ENCODE peak calls at places on chromosomes 6 and 20, in seven cellular contexts. M, Q, E, C, D, B and T are unnamed samples.

GRCh38 chr6:144469144-144469575 is 184.0 kb downstream of the UTRN start:
- DNase-seq in M (no peak), Q (no peak), E (no peak), C (no peak), D (no peak), B (no peak), T (no peak)

GRCh38 chr6:112443118-112443641 is 96.0 kb downstream of the RFPL4B start:
- DNase-seq in M (no peak), Q (peak; percentile 18), E (no peak), C (no peak), D (no peak), B (no peak), T (no peak)

GRCh38 chr20:38278150-38278549 is 17.6 kb upstream of the KIAA1755 start:
- DNase-seq in M (no peak), Q (no peak), E (no peak), C (peak; percentile 94), D (no peak), B (no peak), T (no peak)

GRCh38 chr6:52551483-52552277 is 25.2 kb downstream of the TRAM2 start:
- DNase-seq in M (peak; percentile 85), Q (peak; percentile 28), E (peak; percentile 53), C (peak; percentile 69), D (peak; percentile 78), B (peak; percentile 69), T (no peak)

GRCh38 chr6:8990075-8990474 is 554.7 kb upstream of the SLC35B3 start:
- DNase-seq in M (no peak), Q (no peak), E (no peak), C (no peak), D (no peak), B (no peak), T (no peak)

GRCh38 chr6:135944120-135944519 is 92.6 kb downstream of the PDE7B start:
- DNase-seq in M (no peak), Q (no peak), E (no peak), C (no peak), D (no peak), B (no peak), T (no peak)

GRCh38 chr6:142297996-142298753 is 3.6 kb upstream of the ADGRG6 start:
- DNase-seq in M (no peak), Q (no peak), E (no peak), C (peak; percentile 89), D (no peak), B (no peak), T (no peak)

GRCh38 chr6:150316936-150317335 is 51.9 kb upstream of the IYD start:
- DNase-seq in M (no peak), Q (no peak), E (no peak), C (no peak), D (no peak), B (no peak), T (no peak)

GRCh38 chr6:70241991-70242420 is 60.9 kb downstream of the COL9A1 start:
- DNase-seq in M (peak; percentile 60), Q (no peak), E (no peak), C (no peak), D (peak; percentile 36), B (no peak), T (no peak)

GRCh38 chr6:75757295-75757694 is 8.3 kb downstream of the MYO6 start:
- DNase-seq in M (no peak), Q (no peak), E (no peak), C (no peak), D (no peak), B (no peak), T (no peak)

GRCh38 chr6:132749111-132749510 is 8.6 kb downstream of the VNN2 start:
- DNase-seq in M (no peak), Q (no peak), E (no peak), C (no peak), D (no peak), B (no peak), T (no peak)

GRCh38 chr6:135647521-135647920 is 150.0 kb upstream of the AHI1 start:
- DNase-seq in M (no peak), Q (no peak), E (no peak), C (no peak), D (no peak), B (no peak), T (no peak)

GRCh38 chr6:25006565-25007001 is 70.8 kb upstream of the RIPOR2 start:
- DNase-seq in M (peak; percentile 87), Q (no peak), E (peak; percentile 41), C (peak; percentile 9), D (no peak), B (peak; percentile 28), T (peak; percentile 25)

GRCh38 chr20:44033344-44033743 is 118.7 kb downstream of the TOX2 start:
- DNase-seq in M (no peak), Q (no peak), E (no peak), C (no peak), D (no peak), B (no peak), T (no peak)

GRCh38 chr6:90611996-90612690 is 25.3 kb upstream of the MAP3K7 start:
- DNase-seq in M (no peak), Q (no peak), E (no peak), C (no peak), D (peak; percentile 25), B (no peak), T (no peak)

GRCh38 chr6:62285612-62286469 is at the start of gene KHDRBS2:
- DNase-seq in M (peak; percentile 81), Q (peak; percentile 94), E (peak; percentile 79), C (no peak), D (peak; percentile 88), B (peak; percentile 59), T (no peak)

GRCh38 chr6:30555428-30556005 is 772 bp downstream of the GNL1 start:
- DNase-seq in M (peak; percentile 57), Q (peak; percentile 75), E (peak; percentile 52), C (peak; percentile 7), D (peak; percentile 77), B (peak; percentile 52), T (no peak)

DNA sequence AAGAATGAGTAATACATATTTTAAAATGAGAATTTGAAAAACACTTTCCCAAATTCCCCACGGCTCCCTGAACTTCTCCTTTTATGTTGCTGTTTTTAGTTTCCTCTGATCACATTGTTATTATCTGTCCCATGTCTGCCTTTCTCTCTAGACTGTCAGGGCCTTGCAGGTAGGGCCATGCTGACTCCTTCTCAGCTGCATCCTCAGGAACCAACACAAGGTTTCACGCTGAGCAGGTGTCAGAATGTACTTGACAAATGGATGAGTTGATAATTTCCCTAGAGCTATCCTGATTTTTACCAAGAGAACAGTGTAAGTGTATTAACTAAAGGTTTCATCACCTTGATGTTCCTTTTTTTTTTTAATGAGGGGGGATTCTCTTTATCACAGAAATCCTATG is 337.8 kb downstream of the SYNE1 start:
- DNase-seq in M (no peak), Q (no peak), E (no peak), C (no peak), D (no peak), B (no peak), T (no peak)
- H3K4me3 ChIP-seq in M (no peak overlapping the region), Q (no peak overlapping the region), E (no peak overlapping the region), C (no peak overlapping the region), D (no peak overlapping the region), B (no peak overlapping the region), T (no peak overlapping the region)

GRCh38 chr6:20415304-20416062 is 13.8 kb downstream of the E2F3 start:
- DNase-seq in M (no peak), Q (no peak), E (no peak), C (no peak), D (no peak), B (no peak), T (no peak)
- H3K4me3 ChIP-seq in M (no peak overlapping the region), Q (no peak overlapping the region), E (no peak overlapping the region), C (no peak overlapping the region), D (no peak overlapping the region), B (no peak overlapping the region), T (no peak overlapping the region)

DNA sequence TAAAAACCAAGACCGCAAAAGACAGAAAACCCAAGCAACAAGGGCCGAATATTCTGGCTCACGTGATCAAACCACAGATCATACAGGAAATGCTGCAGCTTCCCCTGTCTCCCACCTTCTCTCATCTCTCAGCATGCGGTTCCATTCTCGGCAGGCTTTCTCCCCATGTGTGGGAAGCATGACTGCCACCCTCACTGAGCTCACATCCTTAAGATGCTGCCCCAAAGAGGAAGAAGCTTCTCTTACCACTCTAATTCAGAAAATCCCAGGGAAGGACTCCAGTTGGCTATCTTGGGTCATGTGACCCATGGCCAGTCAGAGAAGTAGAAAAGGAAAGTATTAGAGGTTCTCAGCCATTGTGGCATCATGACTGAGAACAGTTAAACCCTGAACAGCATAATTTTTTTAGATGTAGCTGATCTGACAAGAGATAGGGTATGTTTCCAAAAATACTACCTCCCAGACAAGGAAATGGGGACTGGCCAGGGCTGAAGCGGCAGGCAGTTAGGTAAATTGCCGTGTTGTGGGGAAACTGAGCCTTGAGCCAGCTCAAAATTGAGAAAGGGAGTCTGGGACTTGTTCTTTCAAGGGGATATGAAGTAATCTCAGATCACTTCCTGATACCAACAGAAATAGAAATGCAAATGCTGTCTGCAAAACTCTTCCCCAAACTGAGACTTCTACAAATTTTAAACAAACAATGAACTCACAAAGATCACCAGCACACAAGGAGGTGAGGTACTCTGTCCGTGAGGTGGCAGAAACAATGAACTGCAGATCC is 37.1 kb upstream of the GRM4 start:
- DNase-seq in M (no peak), Q (no peak), E (no peak), C (no peak), D (no peak), B (no peak), T (peak; percentile 85)
- H3K4me3 ChIP-seq in M (no peak overlapping the region), Q (no peak overlapping the region), E (no peak overlapping the region), C (no peak overlapping the region), D (no peak overlapping the region), B (no peak overlapping the region), T (peak overlapping the region; percentile 29)

DNA sequence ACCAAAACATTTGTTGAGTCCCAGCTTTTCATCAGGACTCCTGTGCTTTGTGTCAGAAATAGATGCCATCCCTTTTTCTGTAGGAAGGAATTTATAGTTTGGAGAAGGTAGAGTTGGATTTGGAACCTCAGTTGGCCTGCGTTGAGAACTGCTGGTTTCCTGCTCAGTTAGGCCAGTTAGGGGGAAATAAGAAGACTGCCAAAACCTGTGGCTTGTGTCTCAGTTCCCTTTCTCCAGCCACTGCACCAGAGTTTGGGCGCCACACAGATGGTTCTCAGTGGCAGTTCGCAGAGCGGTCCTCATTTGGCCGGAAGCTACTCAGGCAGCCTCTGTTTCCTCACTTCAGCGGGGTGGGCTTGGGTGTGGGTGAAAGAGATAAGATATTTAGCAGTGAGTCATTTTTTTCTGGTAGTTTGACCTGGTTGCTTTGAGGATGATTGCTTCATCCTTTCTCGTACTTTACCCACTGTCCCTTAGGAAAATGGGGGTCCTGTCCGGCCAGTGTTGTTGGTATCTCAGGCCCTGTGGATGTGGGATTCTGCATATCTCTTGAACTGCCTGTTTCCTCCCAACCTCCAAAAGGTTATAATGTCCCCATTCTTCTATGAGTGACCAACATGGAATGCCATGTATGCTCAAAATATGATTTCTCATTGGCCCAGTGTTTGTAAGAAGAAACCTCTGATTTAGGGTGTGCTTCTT is 53.7 kb downstream of the JARID2 start:
- DNase-seq in M (no peak), Q (no peak), E (peak; percentile 35), C (no peak), D (no peak), B (peak; percentile 31), T (peak; percentile 16)
- H3K4me3 ChIP-seq in M (no peak overlapping the region), Q (no peak overlapping the region), E (no peak overlapping the region), C (no peak overlapping the region), D (no peak overlapping the region), B (no peak overlapping the region), T (no peak overlapping the region)

GRCh38 chr6:15385521-15385920 is 139.7 kb downstream of the JARID2 start:
- DNase-seq in M (no peak), Q (no peak), E (no peak), C (no peak), D (no peak), B (no peak), T (no peak)
- H3K4me3 ChIP-seq in M (no peak overlapping the region), Q (no peak overlapping the region), E (no peak overlapping the region), C (no peak overlapping the region), D (no peak overlapping the region), B (no peak overlapping the region), T (no peak overlapping the region)